ENCODE peak calls at places on chromosomes 6 and 20, in eight cellular contexts. C, T, E, Q, U, J, P and M are unnamed samples.

GRCh38 chr6:161947371-161947770 is 673.5 kb upstream of the AGPAT4 start:
- DNase-seq in J (no peak), U (no peak), C (no peak), P (no peak), T (no peak), Q (no peak), E (no peak), M (no peak)

GRCh38 chr6:139520321-139520768 is 145.9 kb upstream of the CITED2 start:
- DNase-seq in C (no peak), T (no peak), P (peak; percentile 38), U (no peak), E (no peak), Q (no peak), J (no peak), M (no peak)

GRCh38 chr6:37698264-37699137 is 818 bp upstream of the MDGA1 start:
- DNase-seq in J (peak; percentile 33), C (peak; percentile 28), Q (no peak), U (peak; percentile 54), T (no peak), E (peak; percentile 37), P (peak; percentile 57), M (peak; percentile 17)

GRCh38 chr20:32495217-32495565 is 89.9 kb downstream of the NOL4L start:
- DNase-seq in E (no peak), C (no peak), J (no peak), Q (no peak), P (no peak), T (no peak), U (no peak), M (no peak)

GRCh38 chr6:34145161-34146020 is 496 bp downstream of the GRM4 start:
- DNase-seq in C (no peak), Q (peak; percentile 45), E (no peak), U (no peak), P (no peak), T (peak; percentile 11), J (no peak), M (no peak)

GRCh38 chr6:19336579-19336978 is 500.6 kb upstream of the ID4 start:
- DNase-seq in J (no peak), P (no peak), Q (no peak), U (no peak), T (no peak), E (no peak), C (no peak), M (no peak)

GRCh38 chr6:34295721-34296120 is 46.9 kb upstream of the SMIM29 start:
- DNase-seq in C (no peak), T (no peak), J (no peak), U (no peak), Q (no peak), E (no peak), P (no peak), M (no peak)

GRCh38 chr6:131660195-131660594 is 23.1 kb downstream of the ENPP3 start:
- DNase-seq in T (no peak), Q (no peak), U (no peak), P (peak; percentile 38), C (no peak), E (no peak), J (no peak), M (no peak)

GRCh38 chr6:157556671-157557430 is 175.9 kb downstream of the ZDHHC14 start:
- DNase-seq in E (no peak), U (no peak), Q (no peak), P (no peak), T (no peak), J (peak; percentile 34), C (peak; percentile 91), M (no peak)

GRCh38 chr6:158149641-158150040 is 18.4 kb downstream of the SERAC1 start:
- DNase-seq in C (no peak), T (no peak), P (no peak), E (peak; percentile 10), J (no peak), Q (no peak), U (no peak), M (no peak)

GRCh38 chr20:58003525-58003924 is 224.9 kb downstream of the ANKRD60 start:
- DNase-seq in T (no peak), P (no peak), U (no peak), Q (no peak), J (no peak), C (no peak), E (peak; percentile 51), M (no peak)

GRCh38 chr6:161476711-161477110 is 202.8 kb upstream of the AGPAT4 start:
- DNase-seq in Q (no peak), E (no peak), T (no peak), P (no peak), U (no peak), J (no peak), C (no peak), M (no peak)

GRCh38 chr6:24451581-24452041 is 37.8 kb downstream of the GPLD1 start:
- DNase-seq in T (no peak), Q (no peak), E (no peak), C (no peak), P (peak; percentile 67), U (no peak), J (no peak), M (no peak)

GRCh38 chr20:63759377-63759901 is 19.9 kb downstream of the SLC2A4RG start:
- DNase-seq in U (no peak), J (no peak), T (no peak), C (no peak), Q (no peak), E (no peak), P (no peak), M (no peak)